ENCODE peak calls at places on chromosomes 4 and X, in six cellular contexts. N is activated CD4-positive, alpha-beta T cell treated with anti-CD3 and anti-CD28 coated beads, Interleukin-2, amount 10 ng/mL, durations not matched to agents 24 days and 14 days; E is IMR-90; O is non-pigmented ciliary epithelial cell; A is activated T-helper 1 cell treated with anti-CD3 and anti-CD28 coated beads, Interleukin-2, amount 50 U/mL, for 16 hours; G is lung microvascular endothelial cell. U is an unnamed sample.
A peak's percentile ranks its signal among the peaks of the same experiment; 100 is the strongest.

GRCh38 chr4:165711912-165712311 is 161.1 kb upstream of the TLL1 start:
- DNase-seq in E (no peak), G (no peak), O (no peak), N (no peak), A (no peak), U (no peak)

GRCh38 chr4:186719925-186720694 is 3.5 kb downstream of the FAT1 start:
- DNase-seq in N (no peak), A (no peak), E (no peak), O (no peak), G (peak; percentile 45), U (no peak)

GRCh38 chr4:75679876-75680575 is 6.8 kb upstream of the G3BP2 start:
- DNase-seq in O (no peak), N (no peak), A (no peak), G (no peak), E (no peak), U (no peak)

GRCh38 chrX:153902388-153902787 is 2.1 kb upstream of the AVPR2 start:
- DNase-seq in N (no peak), E (no peak), G (no peak), O (no peak), A (no peak), U (no peak)

GRCh38 chr4:99403380-99404194 is 31.6 kb downstream of the ADH7 start:
- DNase-seq in E (peak; percentile 74), N (no peak), A (no peak), G (no peak), O (no peak), U (no peak)

GRCh38 chr4:88939697-88940096 is 117.3 kb downstream of the FAM13A start:
- DNase-seq in A (no peak), O (no peak), N (no peak), E (peak; percentile 69), G (no peak), U (no peak)

GRCh38 chr4:40247350-40247749 is 50.5 kb downstream of the RHOH start:
- DNase-seq in A (peak; percentile 41), N (peak; percentile 86), O (no peak), G (no peak), E (no peak), U (no peak)

GRCh38 chr4:3204021-3204431 is 44.9 kb upstream of the MSANTD1 start:
- DNase-seq in N (no peak), O (no peak), A (no peak), E (peak; percentile 67), G (peak; percentile 22), U (peak; percentile 62)

GRCh38 chrX:17078031-17078730 is 131.7 kb downstream of the REPS2 start:
- DNase-seq in E (peak; percentile 13), G (peak; percentile 31), N (no peak), A (no peak), O (peak; percentile 10), U (peak; percentile 33)

GRCh38 chrX:53695901-53696300 is 9.4 kb upstream of the HUWE1 start:
- DNase-seq in O (no peak), A (no peak), N (no peak), E (no peak), G (no peak), U (no peak)

GRCh38 chrX:24858004-24858746 is 157.6 kb downstream of the ARX start:
- DNase-seq in O (no peak), E (peak; percentile 34), G (no peak), N (no peak), A (no peak), U (no peak)